ENCODE peak calls at places on chromosomes 4 and X, in nine cellular contexts. I is hepatocyte, Q is lower leg skin, Z is foreskin keratinocyte, O is left ventricle myocardium inferior, T is A549, X is cardiac muscle cell, B is thoracic aorta, V is transverse colon. U is an unnamed sample.

GRCh38 chrX:9134341-9134740 is 100.4 kb upstream of the FAM9B start:
- DNase-seq in I (no peak), Q (no peak), Z (no peak), O (no peak), T (no peak), X (no peak), B (no peak), V (no peak), U (no peak)

GRCh38 chr4:123017636-123018390 is 95.4 kb upstream of the NUDT6 start:
- DNase-seq in I (no peak), Q (no peak), Z (peak), O (no peak), T (peak), X (peak), B (no peak), V (no peak), U (no peak)

GRCh38 chr4:156575430-156576073 is 396.0 kb downstream of the PDGFC start:
- DNase-seq in I (no peak), Q (no peak), Z (no peak), O (no peak), T (no peak), X (peak), B (no peak), V (no peak), U (no peak)

GRCh38 chr4:164779811-164780216 is 25.9 kb downstream of the SMIM31 start:
- DNase-seq in I (peak), Q (no peak), Z (peak), O (no peak), T (peak), X (peak), B (no peak), V (no peak), U (no peak)

GRCh38 chr4:24433515-24434192 is 150.7 kb downstream of the DHX15 start:
- DNase-seq in I (peak), Q (no peak), Z (no peak), O (peak), T (no peak), X (no peak), B (no peak), V (no peak), U (no peak)

GRCh38 chr4:80011636-80012236 is 61.3 kb downstream of the ANTXR2 start:
- DNase-seq in I (no peak), Q (no peak), Z (no peak), O (no peak), T (no peak), X (peak), B (no peak), V (no peak), U (no peak)

GRCh38 chr4:123517971-123518370 is 121.4 kb downstream of the SPRY1 start:
- DNase-seq in I (no peak), Q (no peak), Z (no peak), O (no peak), T (no peak), X (peak), B (no peak), V (no peak), U (no peak)

GRCh38 chrX:53155512-53156206 is 61.7 kb downstream of the KANTR start:
- DNase-seq in I (no peak), Q (no peak), Z (no peak), O (no peak), T (no peak), X (no peak), B (no peak), V (no peak), U (no peak)

GRCh38 chr4:1608196-1608820 is 75.8 kb downstream of the FAM53A start:
- DNase-seq in I (no peak), Q (no peak), Z (no peak), O (peak), T (no peak), X (no peak), B (no peak), V (no peak), U (peak)

GRCh38 chrX:53685711-53686110 is 808 bp downstream of the HUWE1 start:
- DNase-seq in I (no peak), Q (no peak), Z (no peak), O (no peak), T (no peak), X (no peak), B (no peak), V (no peak), U (no peak)

GRCh38 chr4:129092636-129093172 is 635 bp downstream of the SCLT1 start:
- DNase-seq in I (peak), Q (no peak), Z (no peak), O (no peak), T (no peak), X (peak), B (no peak), V (no peak), U (no peak)

GRCh38 chrX:53188763-53189162 is 36.2 kb downstream of the KDM5C start:
- DNase-seq in I (no peak), Q (no peak), Z (peak), O (no peak), T (no peak), X (no peak), B (no peak), V (no peak), U (no peak)

GRCh38 chr4:95533254-95533653 is 15.5 kb downstream of the UNC5C start:
- DNase-seq in I (no peak), Q (no peak), Z (no peak), O (no peak), T (no peak), X (no peak), B (no peak), V (no peak), U (no peak)

GRCh38 chr4:36088542-36088941 is 155.8 kb downstream of the ARAP2 start:
- DNase-seq in I (no peak), Q (no peak), Z (no peak), O (no peak), T (peak), X (no peak), B (no peak), V (no peak), U (no peak)

GRCh38 chr4:171785392-171785791 is 27.8 kb upstream of the GALNTL6 start:
- DNase-seq in I (no peak), Q (no peak), Z (no peak), O (no peak), T (no peak), X (no peak), B (no peak), V (no peak), U (no peak)

GRCh38 chr4:8394125-8394524 is 46.4 kb downstream of the ACOX3 start:
- DNase-seq in I (peak), Q (peak), Z (no peak), O (peak), T (no peak), X (peak), B (no peak), V (peak), U (no peak)

GRCh38 chr4:183919173-183919572 is 14.1 kb downstream of the STOX2 start:
- DNase-seq in I (no peak), Q (no peak), Z (no peak), O (peak), T (no peak), X (peak), B (no peak), V (no peak), U (no peak)

GRCh38 chr4:30754021-30754420 is 33.9 kb downstream of the PCDH7 start:
- DNase-seq in I (peak), Q (no peak), Z (peak), O (no peak), T (no peak), X (no peak), B (no peak), V (no peak), U (no peak)

GRCh38 chr4:175951794-175952193 is 113.8 kb upstream of the WDR17 start:
- DNase-seq in I (peak), Q (no peak), Z (peak), O (no peak), T (peak), X (no peak), B (no peak), V (no peak), U (no peak)

DNA sequence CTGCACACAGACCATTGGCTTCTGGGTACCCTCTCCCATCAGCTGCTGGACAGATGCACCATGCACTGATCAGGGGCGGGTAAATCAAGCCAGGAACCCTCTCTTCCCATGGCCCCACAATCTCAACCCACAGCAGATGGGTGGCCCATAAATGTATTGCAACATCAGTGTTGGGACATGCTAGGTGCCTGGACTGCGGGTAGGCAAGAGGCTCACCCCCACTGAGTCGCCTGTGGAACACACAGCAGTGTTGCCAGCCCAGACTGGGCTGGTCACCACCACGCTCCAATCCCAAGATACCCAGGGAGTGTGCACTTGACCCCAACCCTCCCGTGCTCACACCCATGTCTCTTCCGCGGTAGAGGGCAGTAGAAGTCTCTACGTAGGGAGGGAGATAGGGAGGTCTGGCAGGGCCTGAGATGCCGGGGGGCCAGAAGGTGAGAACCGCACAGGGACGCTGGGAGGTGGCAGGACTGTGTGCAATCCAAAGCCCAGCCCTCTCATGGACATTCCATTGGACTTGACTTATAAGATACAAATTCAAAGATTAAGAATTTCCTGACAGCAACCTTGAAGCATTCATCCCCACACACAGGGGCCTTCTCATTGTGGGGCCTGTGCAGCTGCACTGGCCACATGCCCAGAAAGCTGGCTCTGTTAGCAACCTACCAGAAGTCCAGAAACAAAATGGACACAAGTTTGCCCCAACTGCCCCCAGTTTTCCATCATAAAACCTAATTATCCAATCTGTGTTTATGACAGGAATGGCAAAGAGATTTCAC is 183.7 kb downstream of the NSUN7 start:
- DNase-seq in I (no peak), Q (no peak), Z (no peak), O (no peak), T (no peak), X (peak), B (no peak), V (no peak), U (no peak)
- TF ChIP-seq CTCF in I (no peak), Q (no peak), Z (no peak), O (no peak), T (no peak), X (no peak), B (no peak), V (no peak), U (no peak)

GRCh38 chr4:102345795-102346100 is 466 bp upstream of the SLC39A8 start:
- DNase-seq in I (no peak), Q (no peak), Z (no peak), O (no peak), T (no peak), X (no peak), B (no peak), V (no peak), U (no peak)
- TF ChIP-seq CTCF in I (no peak), Q (no peak), Z (no peak), O (no peak), T (no peak), X (no peak), B (no peak), V (no peak), U (peak)

GRCh38 chr4:108024078-108024990 is 34.6 kb downstream of the HADH start:
- DNase-seq in I (no peak), Q (no peak), Z (no peak), O (no peak), T (no peak), X (no peak), B (no peak), V (no peak), U (no peak)

GRCh38 chr4:108018038-108018883 is 28.6 kb downstream of the HADH start:
- DNase-seq in I (peak), Q (peak), Z (peak), O (peak), T (peak), X (peak), B (peak), V (peak), U (peak)

GRCh38 chr4:108013332-108013731 is 23.6 kb downstream of the HADH start:
- DNase-seq in I (no peak), Q (no peak), Z (no peak), O (no peak), T (no peak), X (no peak), B (no peak), V (no peak), U (no peak)

GRCh38 chr4:108013955-108014354 is 24.3 kb downstream of the HADH start:
- DNase-seq in I (no peak), Q (no peak), Z (no peak), O (no peak), T (no peak), X (no peak), B (no peak), V (no peak), U (no peak)

DNA sequence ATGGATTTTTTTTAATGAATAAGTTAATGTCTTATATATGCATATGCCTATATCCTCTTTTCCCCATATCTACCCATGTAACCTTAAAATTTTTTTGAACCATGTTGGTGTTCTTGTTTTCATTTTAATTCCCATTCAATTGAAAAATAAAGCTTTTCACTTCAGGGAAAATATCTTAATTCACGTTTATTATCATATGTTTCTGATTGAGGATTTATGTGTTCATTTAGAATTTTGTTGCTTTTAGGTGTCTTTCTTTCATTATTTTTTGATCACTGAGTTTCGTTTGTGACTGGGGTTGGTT is 29.1 kb downstream of the HADH start:
- DNase-seq in I (no peak), Q (no peak), Z (no peak), O (no peak), T (no peak), X (no peak), B (no peak), V (no peak), U (no peak)
- TF ChIP-seq CTCF in I (no peak), Q (no peak), Z (no peak), O (no peak), T (no peak), X (no peak), B (no peak), V (no peak), U (peak)

GRCh38 chrX:86192827-86193226 is 44.6 kb downstream of the DACH2 start:
- DNase-seq in I (no peak), Q (no peak), Z (no peak), O (no peak), T (no peak), X (no peak), B (no peak), V (no peak), U (no peak)
- TF ChIP-seq CTCF in I (peak), Q (no peak), Z (no peak), O (no peak), T (no peak), X (no peak), B (no peak), V (no peak), U (no peak)

GRCh38 chrX:13898084-13898483 is 81.2 kb upstream of the GPM6B start:
- DNase-seq in I (no peak), Q (no peak), Z (peak), O (no peak), T (peak), X (peak), B (peak), V (no peak), U (no peak)
- TF ChIP-seq CTCF in I (no peak), Q (no peak), Z (peak), O (peak), T (no peak), X (peak), B (peak), V (no peak), U (no peak)

DNA sequence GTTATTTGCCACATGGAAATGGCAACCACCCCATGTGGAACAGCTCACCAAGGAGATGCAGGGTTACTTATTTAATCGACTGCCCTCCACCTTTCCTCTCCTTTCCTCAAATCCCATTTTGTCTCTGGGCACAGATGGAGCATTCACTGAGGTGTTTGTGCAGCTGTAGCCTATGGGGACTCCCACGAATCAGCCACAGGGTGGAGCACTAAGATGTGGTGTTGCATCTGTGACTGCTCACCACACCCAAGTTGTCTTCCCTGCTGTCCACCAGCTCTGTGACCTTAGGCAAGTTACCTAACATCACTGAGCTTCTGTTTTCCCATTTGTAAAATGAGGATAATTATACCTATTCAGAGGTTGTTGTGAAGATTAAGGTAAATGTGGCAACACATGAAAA is 252.4 kb upstream of the CPEB2 start:
- DNase-seq in I (peak), Q (no peak), Z (peak), O (peak), T (peak), X (peak), B (no peak), V (peak), U (no peak)
- TF ChIP-seq CTCF in I (peak), Q (no peak), Z (peak), O (peak), T (no peak), X (peak), B (no peak), V (peak), U (no peak)

GRCh38 chr4:185128272-185129119 is 14.6 kb upstream of the SLC25A4 start:
- DNase-seq in I (peak), Q (no peak), Z (peak), O (peak), T (peak), X (peak), B (no peak), V (peak), U (no peak)
- TF ChIP-seq CTCF in I (no peak), Q (no peak), Z (no peak), O (peak), T (no peak), X (peak), B (peak), V (peak), U (no peak)

U was measured in CD14-positive monocyte.